ENCODE peak calls at places on chromosomes 16 and 17, in nine cellular contexts. F, U, H, K, I, S, W, M and Q are unnamed samples.

GRCh38 chr16:85173981-85174751 is 61.9 kb upstream of the CIBAR2 start:
- DNase-seq in F (no peak), H (peak; percentile 33), S (peak; percentile 68), K (peak; percentile 79), M (peak; percentile 80), W (peak; percentile 93), U (peak; percentile 89), I (no peak), Q (no peak)

GRCh38 chr17:41061969-41062368 is 2.1 kb upstream of the KRTAP2-3 start:
- DNase-seq in I (no peak), K (no peak), U (peak; percentile 97), S (no peak), F (no peak), W (peak; percentile 87), H (no peak), M (no peak), Q (no peak)

GRCh38 chr17:58184986-58185761 is 7.4 kb upstream of the EPX start:
- DNase-seq in S (no peak), U (no peak), H (no peak), W (no peak), I (no peak), M (no peak), K (peak; percentile 50), F (no peak), Q (no peak)

GRCh38 chr16:65196696-65197095 is 74.8 kb upstream of the CDH11 start:
- DNase-seq in I (no peak), W (no peak), F (no peak), U (no peak), S (no peak), M (no peak), H (no peak), K (no peak), Q (no peak)

GRCh38 chr17:44086364-44087311 is 16.1 kb downstream of the G6PC3 start:
- DNase-seq in I (peak; percentile 56), K (no peak), F (peak; percentile 89), H (peak; percentile 37), W (peak; percentile 99), S (peak; percentile 70), U (peak; percentile 98), M (peak; percentile 92), Q (peak; percentile 39)

GRCh38 chr17:16140854-16141253 is 74.5 kb downstream of the NCOR1 start:
- DNase-seq in I (no peak), U (no peak), M (no peak), H (no peak), F (no peak), K (no peak), S (peak; percentile 8), W (no peak), Q (no peak)

GRCh38 chr17:49851387-49852291 is 3.8 kb upstream of the TAC4 start:
- DNase-seq in M (peak; percentile 79), S (peak; percentile 82), U (peak; percentile 59), K (peak; percentile 85), W (peak; percentile 83), I (peak; percentile 72), H (no peak), F (peak; percentile 50), Q (no peak)

GRCh38 chr17:41530062-41531048 is 2.2 kb upstream of the KRT19 start:
- DNase-seq in H (peak; percentile 86), I (no peak), S (peak; percentile 76), F (peak; percentile 90), U (peak; percentile 93), M (peak; percentile 91), K (no peak), W (peak; percentile 90), Q (peak; percentile 28)

GRCh38 chr17:42857389-42857788 is 6.4 kb downstream of the AOC3 start:
- DNase-seq in W (no peak), H (no peak), K (no peak), U (no peak), I (no peak), F (no peak), S (no peak), M (no peak), Q (no peak)

GRCh38 chr17:44655983-44656700 is at the start of gene MEIOC:
- DNase-seq in W (peak; percentile 17), S (no peak), H (no peak), M (peak; percentile 33), K (no peak), U (peak; percentile 6), I (peak; percentile 33), F (no peak), Q (no peak)

GRCh38 chr17:3683054-3683511 is 12.9 kb downstream of the P2RX5 start:
- DNase-seq in I (no peak), K (no peak), M (no peak), W (peak; percentile 56), F (no peak), H (peak; percentile 53), S (no peak), U (no peak), Q (no peak)

GRCh38 chr16:71407731-71408130 is 34.1 kb downstream of the TLE7 start:
- DNase-seq in S (no peak), H (no peak), M (no peak), F (no peak), W (no peak), U (no peak), I (no peak), K (no peak), Q (no peak)

GRCh38 chr17:30964878-30965277 is 6.0 kb upstream of the RNF135 start:
- DNase-seq in M (no peak), H (no peak), W (peak; percentile 62), I (no peak), S (no peak), F (no peak), U (peak; percentile 40), K (peak; percentile 27), Q (no peak)

GRCh38 chr16:47713225-47713595 is 252.1 kb downstream of the PHKB start:
- DNase-seq in W (peak; percentile 67), S (peak; percentile 73), F (no peak), I (no peak), M (no peak), H (no peak), K (no peak), U (peak; percentile 95), Q (no peak)

GRCh38 chr17:79989106-79989835 is 46.4 kb downstream of the TBC1D16 start:
- DNase-seq in F (no peak), S (no peak), W (no peak), K (no peak), M (no peak), U (no peak), I (no peak), H (no peak), Q (no peak)

GRCh38 chr17:76707985-76708807 is 2.6 kb downstream of the MXRA7 start:
- DNase-seq in U (no peak), H (no peak), F (no peak), W (no peak), I (peak; percentile 72), K (no peak), S (peak; percentile 71), M (no peak), Q (no peak)

GRCh38 chr17:67467500-67468481 is 90.7 kb downstream of the PITPNC1 start:
- DNase-seq in W (no peak), M (no peak), S (no peak), U (no peak), K (no peak), H (no peak), I (no peak), F (no peak), Q (no peak)

GRCh38 chr16:84650062-84650991 is 2.0 kb downstream of the KLHL36 start:
- DNase-seq in F (no peak), S (peak; percentile 59), K (no peak), H (no peak), I (no peak), M (peak; percentile 27), U (peak; percentile 86), W (peak; percentile 91), Q (no peak)

GRCh38 chr16:31875112-31875803 is 1.7 kb downstream of the ZNF267 start:
- DNase-seq in F (no peak), K (no peak), W (peak; percentile 83), I (no peak), U (peak; percentile 19), S (no peak), M (no peak), H (no peak), Q (no peak)

GRCh38 chr17:17508641-17509591 is 12.7 kb upstream of the RASD1 start:
- DNase-seq in W (no peak), S (no peak), I (no peak), H (no peak), K (no peak), F (no peak), U (no peak), M (no peak), Q (no peak)
- H3K4me1 ChIP-seq in W (no peaks in the 10 kb centered on the region), S (no peaks in the 10 kb centered on the region), I (peaks cover 5% of the 10 kb centered on the region), H (peaks cover 32% of the 10 kb centered on the region), K (no peaks in the 10 kb centered on the region), F (no peaks in the 10 kb centered on the region), U (peaks cover 9% of the 10 kb centered on the region), M (no peaks in the 10 kb centered on the region), Q (peaks cover 9% of the 10 kb centered on the region)

GRCh38 chr16:57530104-57530522 is 6.3 kb downstream of the CCDC102A start:
- DNase-seq in F (peak; percentile 78), K (peak; percentile 84), M (peak; percentile 79), U (peak; percentile 76), S (no peak), H (no peak), W (peak; percentile 62), I (no peak), Q (no peak)

GRCh38 chr16:57527610-57528360 is 8.6 kb downstream of the CCDC102A start:
- DNase-seq in S (no peak), H (no peak), F (peak; percentile 9), U (no peak), M (no peak), I (no peak), K (no peak), W (no peak), Q (no peak)

GRCh38 chr16:57527027-57527426 is 9.3 kb downstream of the CCDC102A start:
- DNase-seq in F (no peak), S (no peak), H (no peak), I (no peak), K (no peak), W (no peak), M (no peak), U (no peak), Q (no peak)

GRCh38 chr16:57529324-57530103 is 6.9 kb downstream of the CCDC102A start:
- DNase-seq in S (no peak), W (no peak), U (no peak), M (no peak), K (no peak), H (no peak), F (peak; percentile 19), I (no peak), Q (no peak)

GRCh38 chr16:57528499-57529323 is 7.7 kb downstream of the CCDC102A start:
- DNase-seq in K (no peak), I (no peak), U (no peak), H (no peak), M (peak; percentile 88), W (no peak), S (no peak), F (peak; percentile 16), Q (no peak)
- H3K4me3 ChIP-seq in K (no peak overlapping the region), I (no peak overlapping the region), U (no peak overlapping the region), H (peak overlapping the region; percentile 64), M (no peak overlapping the region), W (no peak overlapping the region), S (no peak overlapping the region), F (no peak overlapping the region), Q (no peak overlapping the region)

GRCh38 chr16:15523092-15523541 is 88.7 kb downstream of the BMERB1 start:
- DNase-seq in U (no peak), H (peak; percentile 45), S (peak; percentile 21), F (no peak), W (no peak), M (no peak), K (no peak), I (no peak), Q (no peak)
- H3K4me1 ChIP-seq in U (peaks cover 7% of the 10 kb centered on the region), H (peaks cover 22% of the 10 kb centered on the region), S (peaks cover 28% of the 10 kb centered on the region), F (no peaks in the 10 kb centered on the region), W (peaks cover 9% of the 10 kb centered on the region), M (peaks cover 6% of the 10 kb centered on the region), K (no peaks in the 10 kb centered on the region), I (no peaks in the 10 kb centered on the region), Q (peaks cover 5% of the 10 kb centered on the region)

GRCh38 chr17:69485126-69485724 is 70.7 kb downstream of the MAP2K6 start:
- DNase-seq in S (no peak), F (peak; percentile 23), W (peak; percentile 28), K (no peak), U (no peak), H (no peak), M (no peak), I (no peak), Q (no peak)
- H3K4me3 ChIP-seq in S (no peak overlapping the region), F (no peak overlapping the region), W (no peak overlapping the region), K (no peak overlapping the region), U (no peak overlapping the region), H (no peak overlapping the region), M (no peak overlapping the region), I (no peak overlapping the region), Q (peak overlapping the region; percentile 22)